ENCODE peak calls at places on chromosome 21, in ten cellular contexts. F is neural progenitor cell, P is MM.1S, V is astrocyte, L is IMR-90, S is SK-N-SH, G is mammary epithelial cell, B is Karpas-422, M is PC-9, R is K562. U is an unnamed sample. For H4K20me1, the result is how much of the 10 kb centered on the place peaks cover.

GRCh38 chr21:17536381-17536780 is 23.5 kb downstream of the CXADR start:
- DNase-seq in F (no peak), P (no peak), V (no peak), L (no peak), S (no peak), G (no peak), B (no peak), M (no peak), R (no peak), U (no peak)

GRCh38 chr21:32064511-32064910 is 191.7 kb downstream of the HUNK start:
- DNase-seq in F (no peak), P (no peak), V (no peak), L (no peak), S (no peak), G (no peak), B (no peak), M (no peak), R (no peak), U (no peak)

GRCh38 chr21:15421947-15422346 is 307.8 kb upstream of the USP25 start:
- DNase-seq in F (no peak), P (no peak), V (peak), L (no peak), S (no peak), G (peak), B (no peak), M (no peak), R (no peak), U (no peak)

GRCh38 chr21:21971384-21971783 is 973.2 kb downstream of the NCAM2 start:
- DNase-seq in F (no peak), P (no peak), V (no peak), L (no peak), S (no peak), G (no peak), B (no peak), M (no peak), R (no peak), U (no peak)

GRCh38 chr21:45176141-45176540 is 101.8 kb downstream of the ADARB1 start:
- DNase-seq in F (no peak), P (no peak), V (no peak), L (no peak), S (no peak), G (no peak), B (no peak), M (no peak), R (no peak), U (no peak)

GRCh38 chr21:34534522-34534921 is 22.5 kb upstream of the KCNE1 start:
- DNase-seq in F (no peak), P (no peak), V (peak), L (no peak), S (no peak), G (no peak), B (no peak), M (peak), R (no peak), U (no peak)

GRCh38 chr21:46188226-46189212 is 4.3 kb upstream of the SPATC1L start:
- DNase-seq in F (no peak), P (no peak), V (peak), L (peak), S (peak), G (peak), B (no peak), M (peak), R (peak), U (peak)

GRCh38 chr21:36171741-36172331 is 15.2 kb downstream of the DOP1B start:
- DNase-seq in F (no peak), P (no peak), V (no peak), L (peak), S (no peak), G (no peak), B (no peak), M (no peak), R (no peak), U (no peak)

GRCh38 chr21:45894107-45894810 is 87.3 kb upstream of the COL6A1 start:
- DNase-seq in F (peak), P (no peak), V (peak), L (peak), S (peak), G (no peak), B (no peak), M (no peak), R (no peak), U (peak)

GRCh38 chr21:18716578-18717138 is 313.1 kb upstream of the TMPRSS15 start:
- DNase-seq in F (no peak), P (peak), V (no peak), L (no peak), S (no peak), G (no peak), B (no peak), M (no peak), R (no peak), U (no peak)

GRCh38 chr21:29104239-29104708 is 26.2 kb upstream of the MAP3K7CL start:
- DNase-seq in F (peak), P (no peak), V (peak), L (peak), S (no peak), G (no peak), B (no peak), M (no peak), R (no peak), U (no peak)

GRCh38 chr21:32713726-32714125 is 14.1 kb downstream of the SYNJ1 start:
- DNase-seq in F (no peak), P (no peak), V (no peak), L (no peak), S (no peak), G (no peak), B (peak), M (no peak), R (peak), U (no peak)

DNA sequence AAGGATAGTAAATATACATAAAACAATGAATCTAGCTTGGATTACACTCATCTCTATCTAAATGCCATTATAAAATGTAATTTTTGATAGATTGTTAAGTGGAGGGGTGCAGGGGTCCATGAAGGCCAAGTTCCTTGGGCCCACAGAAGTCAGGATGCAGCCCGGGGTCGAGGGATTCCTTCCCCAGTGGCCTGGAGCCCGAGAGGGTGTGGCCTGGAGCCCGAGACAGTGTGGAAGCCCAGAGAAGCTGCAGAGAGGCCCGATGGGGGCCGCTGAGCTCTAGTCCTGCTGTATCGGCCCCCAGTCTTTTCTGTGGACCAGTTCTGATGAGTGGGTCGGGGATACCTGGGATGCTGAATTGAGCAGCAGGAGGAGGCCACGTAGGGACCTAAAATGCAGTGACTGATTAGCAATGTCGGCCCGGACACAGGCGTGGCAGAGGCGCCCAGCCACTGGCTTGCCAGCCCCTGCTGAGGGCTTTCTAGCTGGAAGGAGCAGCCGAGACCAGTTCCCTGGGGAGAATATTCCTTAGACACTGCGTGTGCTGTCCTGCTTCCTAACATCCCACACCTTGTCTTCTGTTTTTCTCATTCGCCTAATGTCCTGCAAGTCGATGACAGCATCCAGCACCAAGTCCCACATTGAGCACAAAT is 38.9 kb downstream of the UMODL1 start:
- DNase-seq in F (no peak), P (no peak), V (no peak), L (no peak), S (no peak), G (no peak), B (no peak), M (no peak), R (no peak), U (no peak)
- H3K4me3 ChIP-seq in F (no peak), P (no peak), V (no peak), L (no peak), S (no peak), G (no peak), B (no peak), M (no peak), R (no peak), U (no peak)

DNA sequence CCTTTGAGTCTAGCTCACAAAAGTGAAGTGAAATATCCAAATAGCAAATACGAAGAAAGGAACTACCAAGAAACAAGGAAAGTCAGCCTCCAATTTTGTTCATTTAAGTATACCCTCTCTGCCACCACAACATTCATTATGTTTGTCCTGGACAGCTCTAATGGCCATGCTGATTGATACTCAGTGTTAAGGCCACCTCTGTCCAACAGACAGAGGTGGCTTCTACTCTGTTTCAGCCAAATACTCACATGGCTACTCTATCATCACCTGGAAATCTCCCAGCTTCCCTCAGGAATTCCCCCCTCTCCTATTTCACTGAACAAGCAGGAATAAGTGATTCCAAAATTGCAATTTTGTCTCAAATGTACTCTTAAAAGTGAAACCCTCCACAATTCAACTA is 10.7 kb downstream of the APP start:
- DNase-seq in F (no peak), P (no peak), V (no peak), L (peak), S (no peak), G (no peak), B (no peak), M (no peak), R (no peak), U (no peak)
- H4K20me1 ChIP-seq in F (half or more), P (under half), V (half or more), L (under half), S (under half), G (under half), B (under half), M (under half), R (under half), U (under half)

DNA sequence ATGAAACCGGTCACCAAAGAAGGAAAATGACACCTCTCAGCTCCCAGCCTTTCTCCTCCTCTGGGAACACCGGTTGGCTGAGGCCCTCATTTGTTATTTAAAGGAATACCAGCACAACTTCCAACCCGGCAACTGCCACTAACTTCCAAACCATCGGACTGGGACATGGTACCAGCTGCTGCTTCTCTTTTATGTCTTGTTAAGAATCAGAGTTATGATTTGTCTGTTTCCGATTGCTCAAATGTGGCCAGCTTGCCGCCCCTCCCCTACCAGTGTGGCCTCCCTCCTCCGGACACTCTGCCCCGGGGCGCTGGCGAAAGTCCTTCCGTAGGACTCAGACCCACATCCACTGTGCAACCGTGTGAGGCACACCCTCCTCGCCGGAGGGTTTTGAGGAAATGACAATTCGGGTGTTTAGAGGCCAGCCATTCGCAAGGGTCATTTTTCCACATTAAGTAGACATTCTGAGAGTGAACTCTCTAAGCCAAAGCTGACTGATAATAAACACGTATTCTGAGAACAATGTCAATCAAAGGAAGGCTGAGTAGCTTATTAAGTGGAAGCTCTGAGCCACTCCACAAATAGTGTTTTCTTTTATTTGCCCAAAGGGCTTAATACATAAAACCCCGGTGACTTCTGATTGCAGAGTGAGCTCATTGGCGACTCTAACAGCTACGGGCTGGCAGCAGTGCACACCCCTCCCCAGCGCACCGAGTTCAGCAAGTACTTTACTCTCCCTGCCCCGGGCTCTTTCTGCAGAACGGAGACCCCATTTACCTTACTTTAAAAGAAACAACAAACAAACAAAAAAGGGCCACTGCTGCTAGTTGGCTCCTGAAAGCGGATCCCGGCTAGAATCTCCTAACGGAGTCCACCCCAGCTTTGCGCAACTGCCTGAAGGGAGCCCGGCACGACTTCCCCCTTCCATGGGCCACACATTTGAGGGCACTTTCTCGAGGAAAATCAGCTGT is 5.4 kb downstream of the RIPK4 start:
- DNase-seq in F (peak), P (no peak), V (no peak), L (no peak), S (no peak), G (peak), B (no peak), M (peak), R (no peak), U (peak)
- H3K4me3 ChIP-seq in F (peak), P (no peak), V (peak), L (no peak), S (peak), G (peak), B (no peak), M (peak), R (no peak), U (peak)

DNA sequence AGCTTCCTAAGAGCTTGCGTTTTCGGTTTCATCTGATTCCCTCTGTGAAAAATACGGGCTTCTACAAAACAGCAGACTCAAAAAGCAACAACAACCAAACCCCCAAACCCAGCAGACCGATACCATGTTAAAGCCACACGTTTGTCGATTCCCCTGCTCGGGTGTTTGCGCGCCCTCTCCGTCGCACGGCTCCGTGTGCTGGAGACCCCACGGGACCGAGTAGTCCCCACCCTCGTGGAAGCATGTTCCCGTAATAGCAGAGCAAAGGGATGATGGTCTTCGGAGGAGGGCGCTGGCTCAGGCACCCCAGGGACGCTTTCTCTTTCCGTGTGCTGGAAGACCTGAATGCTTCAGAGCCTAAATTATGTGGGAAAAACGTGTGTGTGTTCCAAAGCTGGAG is 42.7 kb downstream of the AGPAT3 start:
- DNase-seq in F (no peak), P (no peak), V (no peak), L (no peak), S (no peak), G (no peak), B (no peak), M (no peak), R (no peak), U (no peak)
- H4K20me1 ChIP-seq in F (under half), P (under half), V (half or more), L (half or more), S (under half), G (under half), B (under half), M (under half), R (under half), U (under half)

GRCh38 chr21:37463083-37463780 is 96.7 kb downstream of the DYRK1A start:
- DNase-seq in F (peak), P (peak), V (peak), L (peak), S (peak), G (peak), B (peak), M (peak), R (peak), U (peak)
- H3K4me3 ChIP-seq in F (no peak), P (no peak), V (peak), L (peak), S (peak), G (peak), B (no peak), M (no peak), R (no peak), U (no peak)